ENCODE peak calls at places on chromosomes 4 and X, in six cellular contexts. One of them, this sample, is unnamed.

GRCh38 chrX:41655631-41656030 is 33.1 kb upstream of the GPR34 start:
- DNase-seq in lower leg skin: no peak
- DNase-seq in astrocyte of the spinal cord: no peak
- DNase-seq in CD14-positive monocyte: no peak
- DNase-seq in sigmoid colon: no peak
- DNase-seq in CD8-positive, alpha-beta T cell: no peak
- DNase-seq in this sample: no peak

GRCh38 chrX:120238947-120239346 is 11.7 kb upstream of the ZBTB33 start:
- DNase-seq in lower leg skin: no peak
- DNase-seq in astrocyte of the spinal cord: no peak
- DNase-seq in CD14-positive monocyte: no peak
- DNase-seq in sigmoid colon: no peak
- DNase-seq in CD8-positive, alpha-beta T cell: no peak
- DNase-seq in this sample: no peak

GRCh38 chr4:146507607-146508006 is 14.1 kb downstream of the SLC10A7 start:
- DNase-seq in lower leg skin: no peak
- DNase-seq in astrocyte of the spinal cord: no peak
- DNase-seq in CD14-positive monocyte: no peak
- DNase-seq in sigmoid colon: no peak
- DNase-seq in CD8-positive, alpha-beta T cell: no peak
- DNase-seq in this sample: no peak

GRCh38 chr4:105389167-105389566 is 84.7 kb downstream of the PPA2 start:
- DNase-seq in lower leg skin: no peak
- DNase-seq in astrocyte of the spinal cord: peak
- DNase-seq in CD14-positive monocyte: no peak
- DNase-seq in sigmoid colon: no peak
- DNase-seq in CD8-positive, alpha-beta T cell: no peak
- DNase-seq in this sample: no peak

GRCh38 chr4:81827568-81828202 is 356.0 kb upstream of the RASGEF1B start:
- DNase-seq in lower leg skin: no peak
- DNase-seq in astrocyte of the spinal cord: no peak
- DNase-seq in CD14-positive monocyte: no peak
- DNase-seq in sigmoid colon: no peak
- DNase-seq in CD8-positive, alpha-beta T cell: no peak
- DNase-seq in this sample: no peak

GRCh38 chr4:81913427-81913878 is 441.7 kb upstream of the RASGEF1B start:
- DNase-seq in lower leg skin: peak
- DNase-seq in astrocyte of the spinal cord: peak
- DNase-seq in CD14-positive monocyte: peak
- DNase-seq in sigmoid colon: no peak
- DNase-seq in CD8-positive, alpha-beta T cell: peak
- DNase-seq in this sample: peak

GRCh38 chr4:13905543-13905942 is 278.0 kb upstream of the BOD1L1 start:
- DNase-seq in lower leg skin: no peak
- DNase-seq in astrocyte of the spinal cord: peak
- DNase-seq in CD14-positive monocyte: no peak
- DNase-seq in sigmoid colon: no peak
- DNase-seq in CD8-positive, alpha-beta T cell: no peak
- DNase-seq in this sample: no peak

GRCh38 chr4:148053298-148054003 is 321.6 kb downstream of the ARHGAP10 start:
- DNase-seq in lower leg skin: no peak
- DNase-seq in astrocyte of the spinal cord: no peak
- DNase-seq in CD14-positive monocyte: no peak
- DNase-seq in sigmoid colon: no peak
- DNase-seq in CD8-positive, alpha-beta T cell: no peak
- DNase-seq in this sample: no peak

GRCh38 chr4:85778809-85779124 is 303.8 kb downstream of the ARHGAP24 start:
- DNase-seq in lower leg skin: no peak
- DNase-seq in astrocyte of the spinal cord: peak
- DNase-seq in CD14-positive monocyte: no peak
- DNase-seq in sigmoid colon: no peak
- DNase-seq in CD8-positive, alpha-beta T cell: no peak
- DNase-seq in this sample: no peak

GRCh38 chr4:82623284-82623683 is 61.5 kb upstream of the TMEM150C start:
- DNase-seq in lower leg skin: peak
- DNase-seq in astrocyte of the spinal cord: no peak
- DNase-seq in CD14-positive monocyte: no peak
- DNase-seq in sigmoid colon: no peak
- DNase-seq in CD8-positive, alpha-beta T cell: no peak
- DNase-seq in this sample: no peak

GRCh38 chr4:32569844-32570243 is 1849.7 kb downstream of the PCDH7 start:
- DNase-seq in lower leg skin: no peak
- DNase-seq in astrocyte of the spinal cord: no peak
- DNase-seq in CD14-positive monocyte: no peak
- DNase-seq in sigmoid colon: no peak
- DNase-seq in CD8-positive, alpha-beta T cell: no peak
- DNase-seq in this sample: no peak

GRCh38 chrX:130676861-130677260 is 226.1 kb downstream of the ENOX2 start:
- DNase-seq in lower leg skin: no peak
- DNase-seq in astrocyte of the spinal cord: no peak
- DNase-seq in CD14-positive monocyte: no peak
- DNase-seq in sigmoid colon: no peak
- DNase-seq in CD8-positive, alpha-beta T cell: no peak
- DNase-seq in this sample: no peak

GRCh38 chr4:86496094-86497060 is 97.7 kb upstream of the PTPN13 start:
- DNase-seq in lower leg skin: peak
- DNase-seq in astrocyte of the spinal cord: peak
- DNase-seq in CD14-positive monocyte: no peak
- DNase-seq in sigmoid colon: no peak
- DNase-seq in CD8-positive, alpha-beta T cell: no peak
- DNase-seq in this sample: no peak

GRCh38 chrX:11648705-11649519 is 16.8 kb downstream of the ARHGAP6 start:
- DNase-seq in lower leg skin: no peak
- DNase-seq in astrocyte of the spinal cord: no peak
- DNase-seq in CD14-positive monocyte: no peak
- DNase-seq in sigmoid colon: no peak
- DNase-seq in CD8-positive, alpha-beta T cell: no peak
- DNase-seq in this sample: no peak

GRCh38 chrX:151704023-151704663 is 8.9 kb downstream of the PRRG3 start:
- DNase-seq in lower leg skin: no peak
- DNase-seq in astrocyte of the spinal cord: no peak
- DNase-seq in CD14-positive monocyte: no peak
- DNase-seq in sigmoid colon: no peak
- DNase-seq in CD8-positive, alpha-beta T cell: no peak
- DNase-seq in this sample: no peak

GRCh38 chrX:69082753-69083150 is 82.5 kb downstream of the PJA1 start:
- DNase-seq in lower leg skin: no peak
- DNase-seq in astrocyte of the spinal cord: no peak
- DNase-seq in CD14-positive monocyte: no peak
- DNase-seq in sigmoid colon: no peak
- DNase-seq in CD8-positive, alpha-beta T cell: no peak
- DNase-seq in this sample: no peak

GRCh38 chr4:121873604-121874003 is 3.3 kb upstream of the BBS7 start:
- DNase-seq in lower leg skin: no peak
- DNase-seq in astrocyte of the spinal cord: no peak
- DNase-seq in CD14-positive monocyte: no peak
- DNase-seq in sigmoid colon: no peak
- DNase-seq in CD8-positive, alpha-beta T cell: no peak
- DNase-seq in this sample: no peak

GRCh38 chr4:161463436-161463835 is 700.4 kb downstream of the FSTL5 start:
- DNase-seq in lower leg skin: no peak
- DNase-seq in astrocyte of the spinal cord: no peak
- DNase-seq in CD14-positive monocyte: no peak
- DNase-seq in sigmoid colon: no peak
- DNase-seq in CD8-positive, alpha-beta T cell: no peak
- DNase-seq in this sample: no peak

GRCh38 chr4:25172964-25173917 is 13.0 kb upstream of the SEPSECS start:
- DNase-seq in lower leg skin: peak
- DNase-seq in astrocyte of the spinal cord: peak
- DNase-seq in CD14-positive monocyte: peak
- DNase-seq in sigmoid colon: peak
- DNase-seq in CD8-positive, alpha-beta T cell: no peak
- DNase-seq in this sample: no peak

GRCh38 chrX:65871671-65872311 is 168.1 kb downstream of the VSIG4 start:
- DNase-seq in lower leg skin: no peak
- DNase-seq in astrocyte of the spinal cord: no peak
- DNase-seq in CD14-positive monocyte: no peak
- DNase-seq in sigmoid colon: no peak
- DNase-seq in CD8-positive, alpha-beta T cell: no peak
- DNase-seq in this sample: no peak

GRCh38 chrX:72245461-72246089 is 6.7 kb upstream of the ERCC6L start:
- DNase-seq in lower leg skin: no peak
- DNase-seq in astrocyte of the spinal cord: peak
- DNase-seq in CD14-positive monocyte: no peak
- DNase-seq in sigmoid colon: no peak
- DNase-seq in CD8-positive, alpha-beta T cell: peak
- DNase-seq in this sample: no peak

GRCh38 chr4:5827108-5828004 is 65.5 kb downstream of the CRMP1 start:
- DNase-seq in lower leg skin: no peak
- DNase-seq in astrocyte of the spinal cord: peak
- DNase-seq in CD14-positive monocyte: no peak
- DNase-seq in sigmoid colon: no peak
- DNase-seq in CD8-positive, alpha-beta T cell: no peak
- DNase-seq in this sample: no peak

GRCh38 chr4:7017446-7018048 is 25.6 kb upstream of the TADA2B start:
- DNase-seq in lower leg skin: no peak
- DNase-seq in astrocyte of the spinal cord: no peak
- DNase-seq in CD14-positive monocyte: no peak
- DNase-seq in sigmoid colon: no peak
- DNase-seq in CD8-positive, alpha-beta T cell: no peak
- DNase-seq in this sample: no peak

GRCh38 chrX:115494133-115494532 is 66.8 kb upstream of the PLS3 start:
- DNase-seq in lower leg skin: no peak
- DNase-seq in astrocyte of the spinal cord: no peak
- DNase-seq in CD14-positive monocyte: no peak
- DNase-seq in sigmoid colon: no peak
- DNase-seq in CD8-positive, alpha-beta T cell: no peak
- DNase-seq in this sample: no peak

GRCh38 chrX:54921427-54922021 is 900 bp downstream of the TRO start:
- DNase-seq in lower leg skin: no peak
- DNase-seq in astrocyte of the spinal cord: peak
- DNase-seq in CD14-positive monocyte: no peak
- DNase-seq in sigmoid colon: peak
- DNase-seq in CD8-positive, alpha-beta T cell: peak
- DNase-seq in this sample: peak

GRCh38 chrX:46554942-46555341 is 9.7 kb upstream of the ZNF674 start:
- DNase-seq in lower leg skin: no peak
- DNase-seq in astrocyte of the spinal cord: peak
- DNase-seq in CD14-positive monocyte: no peak
- DNase-seq in sigmoid colon: no peak
- DNase-seq in CD8-positive, alpha-beta T cell: no peak
- DNase-seq in this sample: no peak

GRCh38 chr4:17189322-17189721 is 290.9 kb upstream of the LDB2 start:
- DNase-seq in lower leg skin: peak
- DNase-seq in astrocyte of the spinal cord: peak
- DNase-seq in CD14-positive monocyte: no peak
- DNase-seq in sigmoid colon: no peak
- DNase-seq in CD8-positive, alpha-beta T cell: no peak
- DNase-seq in this sample: no peak

DNA sequence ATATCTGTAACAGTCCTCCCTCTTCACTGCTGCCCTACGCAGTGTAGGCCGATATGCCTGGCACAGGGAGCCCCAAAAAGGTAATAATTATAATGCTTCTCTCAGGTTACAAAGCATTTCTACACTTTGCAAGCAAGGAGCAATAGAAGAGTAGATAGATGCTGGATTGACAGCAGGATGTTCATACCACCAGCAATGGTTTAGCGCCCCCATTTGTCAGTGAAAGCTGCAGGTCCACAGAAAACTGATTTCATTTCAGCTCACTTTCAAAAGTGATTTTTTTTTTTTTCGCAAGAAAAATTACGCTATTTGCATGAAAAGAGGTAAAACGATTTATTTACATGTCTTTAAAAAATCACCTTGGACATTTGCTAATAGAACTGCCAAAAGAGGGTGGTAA is 34.5 kb downstream of the HPF1 start:
- DNase-seq in lower leg skin: no peak
- DNase-seq in astrocyte of the spinal cord: no peak
- DNase-seq in CD14-positive monocyte: no peak
- DNase-seq in sigmoid colon: no peak
- DNase-seq in CD8-positive, alpha-beta T cell: no peak
- DNase-seq in this sample: no peak
- TF ChIP-seq CTCF in lower leg skin: no peak
- TF ChIP-seq CTCF in astrocyte of the spinal cord: peak
- TF ChIP-seq CTCF in CD14-positive monocyte: no peak
- TF ChIP-seq CTCF in sigmoid colon: no peak
- TF ChIP-seq CTCF in CD8-positive, alpha-beta T cell: peak
- TF ChIP-seq CTCF in this sample: peak

DNA sequence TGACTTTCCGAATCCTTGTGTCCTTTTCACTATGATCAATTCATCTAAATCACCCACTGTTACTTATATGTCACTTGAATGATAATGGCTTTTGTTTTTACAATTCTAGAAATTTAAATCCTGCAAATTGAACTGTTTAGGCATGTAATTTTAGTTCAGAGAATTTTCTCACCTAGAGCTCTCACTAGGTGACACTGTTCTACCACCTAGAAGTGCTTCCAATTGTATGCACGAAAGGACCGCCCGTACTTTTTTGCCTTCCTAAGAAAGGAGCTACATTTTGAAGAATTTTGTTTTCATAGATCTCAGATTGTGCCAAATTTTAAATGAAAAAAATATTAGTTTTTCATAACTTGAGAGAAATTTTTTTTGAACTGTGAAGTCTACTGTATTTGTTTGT is 481.6 kb upstream of the FSTL5 start:
- DNase-seq in lower leg skin: no peak
- DNase-seq in astrocyte of the spinal cord: no peak
- DNase-seq in CD14-positive monocyte: no peak
- DNase-seq in sigmoid colon: no peak
- DNase-seq in CD8-positive, alpha-beta T cell: no peak
- DNase-seq in this sample: no peak
- TF ChIP-seq CTCF in lower leg skin: no peak
- TF ChIP-seq CTCF in astrocyte of the spinal cord: no peak
- TF ChIP-seq CTCF in CD14-positive monocyte: no peak
- TF ChIP-seq CTCF in sigmoid colon: no peak
- TF ChIP-seq CTCF in CD8-positive, alpha-beta T cell: no peak
- TF ChIP-seq CTCF in this sample: no peak

DNA sequence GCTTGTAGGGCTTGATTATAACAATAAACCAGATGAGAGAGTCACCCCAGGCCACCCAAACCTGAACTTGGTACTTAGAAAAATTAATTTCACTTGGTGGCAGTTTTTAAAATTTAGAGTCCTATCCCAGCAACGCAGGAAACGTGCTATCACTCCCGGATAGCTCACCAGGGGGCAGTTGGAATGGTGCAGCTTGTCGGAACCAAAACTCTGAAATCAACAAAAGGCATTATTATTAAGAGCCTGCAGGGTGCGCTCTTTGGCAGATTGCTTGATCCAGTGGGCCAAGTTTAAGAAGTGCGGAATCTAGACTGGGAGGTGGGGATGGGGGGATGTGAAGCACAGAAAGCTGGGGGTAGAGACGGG is 2.4 kb downstream of the FRAS1 start:
- DNase-seq in lower leg skin: peak
- DNase-seq in astrocyte of the spinal cord: peak
- DNase-seq in CD14-positive monocyte: no peak
- DNase-seq in sigmoid colon: peak
- DNase-seq in CD8-positive, alpha-beta T cell: no peak
- DNase-seq in this sample: no peak
- TF ChIP-seq CTCF in lower leg skin: no peak
- TF ChIP-seq CTCF in astrocyte of the spinal cord: peak
- TF ChIP-seq CTCF in CD14-positive monocyte: peak
- TF ChIP-seq CTCF in sigmoid colon: peak
- TF ChIP-seq CTCF in CD8-positive, alpha-beta T cell: peak
- TF ChIP-seq CTCF in this sample: peak

DNA sequence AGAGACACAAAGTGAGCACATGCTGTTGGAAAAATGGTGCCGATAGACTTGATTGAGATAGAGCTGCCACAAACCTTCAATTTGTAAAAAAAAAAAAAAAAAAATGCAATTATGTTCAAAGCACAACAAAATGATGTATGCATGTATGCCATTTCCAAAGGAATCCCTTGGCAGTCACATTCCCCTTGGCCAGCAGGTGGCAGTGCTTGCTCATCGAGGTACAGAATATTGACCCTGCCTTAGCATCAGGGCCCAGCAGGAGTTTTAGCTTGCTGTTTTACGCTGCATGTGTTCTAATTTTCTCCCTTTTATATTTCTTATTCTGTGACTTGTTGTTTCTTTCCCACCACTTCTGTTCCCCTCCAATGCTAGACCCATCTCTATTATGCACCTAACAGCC is 34.5 kb upstream of the CYBB start:
- DNase-seq in lower leg skin: peak
- DNase-seq in astrocyte of the spinal cord: peak
- DNase-seq in CD14-positive monocyte: peak
- DNase-seq in sigmoid colon: peak
- DNase-seq in CD8-positive, alpha-beta T cell: peak
- DNase-seq in this sample: peak
- TF ChIP-seq CTCF in lower leg skin: no peak
- TF ChIP-seq CTCF in astrocyte of the spinal cord: peak
- TF ChIP-seq CTCF in CD14-positive monocyte: peak
- TF ChIP-seq CTCF in sigmoid colon: peak
- TF ChIP-seq CTCF in CD8-positive, alpha-beta T cell: peak
- TF ChIP-seq CTCF in this sample: peak

This sample was measured in kidney.